ENCODE peak calls at places on chromosomes 2 and 18, in ten cellular contexts. K is breast epithelium, A is stomach, C is H1, I is esophagus muscularis mucosa, G is HCT116, X is prostate gland, Y is sigmoid colon, T is GM23338, Z is spleen. B is an unnamed sample. For H3K4me1, the result is how much of the 10 kb centered on the place peaks cover.

GRCh38 chr2:176101216-176101845 is 1.7 kb downstream of the HOXD12 start:
- DNase-seq in K (no peak), A (no peak), C (peak), I (no peak), G (no peak), X (no peak), Y (no peak), T (no peak), Z (no peak), B (no peak)

GRCh38 chr2:29192526-29192925 is 77.3 kb downstream of the CLIP4 start:
- DNase-seq in K (no peak), A (no peak), C (no peak), I (no peak), G (no peak), X (no peak), Y (no peak), T (no peak), Z (no peak), B (no peak)

GRCh38 chr2:160460333-160460731 is 33.3 kb downstream of the RBMS1 start:
- DNase-seq in K (no peak), A (no peak), C (no peak), I (no peak), G (no peak), X (no peak), Y (no peak), T (no peak), Z (no peak), B (no peak)

GRCh38 chr18:34153711-34154110 is 71.0 kb downstream of the NOL4 start:
- DNase-seq in K (no peak), A (no peak), C (no peak), I (no peak), G (no peak), X (no peak), Y (no peak), T (no peak), Z (no peak), B (peak)

GRCh38 chr2:241814571-241815476 is 5.8 kb downstream of the NEU4 start:
- DNase-seq in K (peak), A (no peak), C (no peak), I (no peak), G (no peak), X (no peak), Y (peak), T (no peak), Z (no peak), B (no peak)

GRCh38 chr2:200155652-200156051 is 150.8 kb upstream of the SPATS2L start:
- DNase-seq in K (no peak), A (no peak), C (no peak), I (no peak), G (no peak), X (no peak), Y (no peak), T (no peak), Z (no peak), B (no peak)

GRCh38 chr2:121498731-121499130 is 31.9 kb upstream of the RNU4ATAC start:
- DNase-seq in K (no peak), A (no peak), C (no peak), I (no peak), G (no peak), X (no peak), Y (no peak), T (no peak), Z (no peak), B (no peak)

GRCh38 chr2:57528499-57528898 is 518.1 kb upstream of the VRK2 start:
- DNase-seq in K (no peak), A (no peak), C (no peak), I (no peak), G (no peak), X (no peak), Y (no peak), T (no peak), Z (no peak), B (no peak)

GRCh38 chr2:55923091-55923977 is at the start of gene EFEMP1:
- DNase-seq in K (peak), A (peak), C (peak), I (no peak), G (no peak), X (peak), Y (peak), T (peak), Z (peak), B (peak)

GRCh38 chr2:46086578-46087070 is 210.6 kb upstream of the EPAS1 start:
- DNase-seq in K (no peak), A (no peak), C (no peak), I (no peak), G (no peak), X (no peak), Y (peak), T (no peak), Z (no peak), B (peak)

GRCh38 chr2:109406301-109406700 is 207.5 kb downstream of the SEPTIN10 start:
- DNase-seq in K (no peak), A (no peak), C (no peak), I (no peak), G (no peak), X (no peak), Y (no peak), T (no peak), Z (no peak), B (no peak)

GRCh38 chr18:40124107-40124506 is 1830.9 kb upstream of the PIK3C3 start:
- DNase-seq in K (no peak), A (no peak), C (no peak), I (no peak), G (no peak), X (no peak), Y (no peak), T (no peak), Z (no peak), B (no peak)

GRCh38 chr2:38109732-38110181 is 33.8 kb upstream of the CYP1B1 start:
- DNase-seq in K (no peak), A (no peak), C (no peak), I (no peak), G (no peak), X (no peak), Y (no peak), T (no peak), Z (no peak), B (no peak)

GRCh38 chr18:34867520-34867919 is 157.4 kb downstream of the DTNA start:
- DNase-seq in K (no peak), A (no peak), C (peak), I (no peak), G (peak), X (no peak), Y (no peak), T (peak), Z (no peak), B (peak)

GRCh38 chr2:168526641-168527040 is 70.6 kb downstream of the CERS6 start:
- DNase-seq in K (no peak), A (no peak), C (no peak), I (no peak), G (no peak), X (peak), Y (peak), T (no peak), Z (no peak), B (no peak)

GRCh38 chr2:241218131-241219029 is 29.9 kb downstream of the ANO7 start:
- DNase-seq in K (no peak), A (peak), C (peak), I (no peak), G (no peak), X (no peak), Y (no peak), T (peak), Z (peak), B (peak)

GRCh38 chr2:98564541-98565164 is 43.7 kb downstream of the COA5 start:
- DNase-seq in K (no peak), A (no peak), C (no peak), I (no peak), G (no peak), X (no peak), Y (no peak), T (no peak), Z (no peak), B (no peak)

GRCh38 chr18:45165871-45166270 is 449.4 kb upstream of the SLC14A2 start:
- DNase-seq in K (no peak), A (no peak), C (no peak), I (no peak), G (no peak), X (no peak), Y (no peak), T (no peak), Z (no peak), B (no peak)

GRCh38 chr2:18149660-18150246 is 271.3 kb downstream of the KCNS3 start:
- DNase-seq in K (no peak), A (no peak), C (no peak), I (no peak), G (peak), X (no peak), Y (no peak), T (peak), Z (no peak), B (peak)

GRCh38 chr2:227774011-227774624 is 28.4 kb downstream of the SCYGR8 start:
- DNase-seq in K (no peak), A (no peak), C (peak), I (no peak), G (peak), X (no peak), Y (no peak), T (peak), Z (no peak), B (peak)

GRCh38 chr2:39264733-39265132 is 21.0 kb upstream of the CDKL4 start:
- DNase-seq in K (no peak), A (no peak), C (no peak), I (no peak), G (no peak), X (no peak), Y (no peak), T (no peak), Z (no peak), B (no peak)

GRCh38 chr2:68363731-68364130 is 1.4 kb upstream of the PLEK start:
- DNase-seq in K (no peak), A (no peak), C (no peak), I (no peak), G (no peak), X (no peak), Y (no peak), T (no peak), Z (no peak), B (no peak)
- H3K4me1 ChIP-seq in K (under half), A (under half), C (under half), I (under half), G (under half), X (under half), Y (under half), T (under half), Z (under half), B (under half)

DNA sequence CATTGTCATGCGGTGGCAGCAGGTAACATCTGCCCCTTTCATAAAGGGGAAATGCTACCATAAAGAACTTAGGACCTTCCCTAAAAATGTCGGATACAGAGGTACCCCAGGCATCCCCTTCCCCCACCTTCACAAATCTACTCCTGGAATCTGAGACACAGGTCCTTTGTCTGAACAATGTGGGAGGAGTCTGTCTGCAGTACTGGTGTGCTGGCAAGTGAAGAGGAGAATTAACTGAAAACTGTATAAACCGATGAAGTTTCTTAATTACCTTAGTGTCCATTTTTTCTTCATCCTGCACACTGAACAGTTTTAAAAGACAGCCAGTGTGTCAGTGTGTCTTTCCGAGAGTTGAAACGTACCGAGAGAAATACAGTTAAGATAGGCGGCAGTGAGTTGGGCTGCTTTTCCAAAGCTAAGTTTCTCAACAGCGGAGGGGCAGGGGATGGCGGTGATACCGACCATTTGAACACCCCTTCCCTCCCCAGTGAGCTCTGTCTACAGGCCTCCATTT is 1.8 kb downstream of the MEX3C start:
- DNase-seq in K (no peak), A (no peak), C (peak), I (no peak), G (peak), X (peak), Y (no peak), T (peak), Z (no peak), B (peak)
- TF ChIP-seq POLR2AphosphoS5 in K (no peak), A (no peak), C (peak), I (peak), G (peak), X (peak), Y (peak), T (no peak), Z (no peak), B (no peak)

GRCh38 chr2:157441072-157441454 is 2.8 kb downstream of the CYTIP start:
- DNase-seq in K (no peak), A (no peak), C (no peak), I (no peak), G (no peak), X (no peak), Y (no peak), T (no peak), Z (no peak), B (peak)

GRCh38 chr2:157440404-157441071 is 3.4 kb downstream of the CYTIP start:
- DNase-seq in K (no peak), A (peak), C (no peak), I (no peak), G (no peak), X (no peak), Y (no peak), T (no peak), Z (peak), B (no peak)

GRCh38 chr2:157443090-157443489 is 799 bp downstream of the CYTIP start:
- DNase-seq in K (no peak), A (no peak), C (no peak), I (no peak), G (no peak), X (no peak), Y (no peak), T (no peak), Z (no peak), B (no peak)

GRCh38 chr2:157442636-157443035 is 1.3 kb downstream of the CYTIP start:
- DNase-seq in K (no peak), A (no peak), C (no peak), I (no peak), G (no peak), X (no peak), Y (no peak), T (no peak), Z (no peak), B (no peak)

DNA sequence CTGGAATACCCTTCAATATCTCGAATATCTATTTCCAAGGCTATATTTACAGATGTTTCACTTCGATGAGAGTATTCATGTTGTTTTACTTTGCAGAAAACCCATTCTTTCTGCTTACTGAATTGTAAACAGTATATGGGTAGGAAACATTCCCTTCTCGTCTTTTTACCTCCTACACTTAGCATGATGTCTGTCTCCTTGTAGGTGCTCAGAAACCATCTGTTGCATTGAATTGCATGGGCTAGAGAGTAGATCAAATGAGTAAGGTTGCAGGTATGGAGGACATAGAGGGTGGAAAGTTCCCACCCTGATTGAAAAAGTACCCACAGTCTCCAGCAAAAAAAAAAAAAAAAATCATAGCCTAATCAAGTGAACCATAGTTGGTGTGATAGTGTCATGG is 1.8 kb downstream of the CYTIP start:
- DNase-seq in K (no peak), A (no peak), C (no peak), I (no peak), G (no peak), X (no peak), Y (no peak), T (no peak), Z (no peak), B (no peak)
- H3K4me1 ChIP-seq in K (under half), A (under half), C (under half), I (under half), G (under half), X (under half), Y (under half), T (under half), Z (under half), B (under half)

GRCh38 chr2:72665448-72665847 is 160.4 kb downstream of the EXOC6B start:
- DNase-seq in K (no peak), A (no peak), C (no peak), I (no peak), G (no peak), X (no peak), Y (no peak), T (no peak), Z (no peak), B (no peak)
- TF ChIP-seq POLR2AphosphoS5 in K (no peak), A (no peak), C (no peak), I (no peak), G (no peak), X (no peak), Y (no peak), T (no peak), Z (no peak), B (no peak)

GRCh38 chr18:58230438-58231179 is 186.6 kb downstream of the NEDD4L start:
- DNase-seq in K (peak), A (peak), C (no peak), I (peak), G (peak), X (peak), Y (no peak), T (no peak), Z (no peak), B (no peak)

GRCh38 chr18:58227361-58227930 is 183.4 kb downstream of the NEDD4L start:
- DNase-seq in K (no peak), A (no peak), C (no peak), I (no peak), G (no peak), X (no peak), Y (no peak), T (no peak), Z (no peak), B (no peak)

GRCh38 chr18:58229162-58229561 is 185.1 kb downstream of the NEDD4L start:
- DNase-seq in K (no peak), A (no peak), C (no peak), I (peak), G (no peak), X (no peak), Y (no peak), T (no peak), Z (no peak), B (no peak)

GRCh38 chr18:58228176-58228575 is 184.2 kb downstream of the NEDD4L start:
- DNase-seq in K (no peak), A (peak), C (no peak), I (no peak), G (no peak), X (no peak), Y (no peak), T (no peak), Z (no peak), B (no peak)

DNA sequence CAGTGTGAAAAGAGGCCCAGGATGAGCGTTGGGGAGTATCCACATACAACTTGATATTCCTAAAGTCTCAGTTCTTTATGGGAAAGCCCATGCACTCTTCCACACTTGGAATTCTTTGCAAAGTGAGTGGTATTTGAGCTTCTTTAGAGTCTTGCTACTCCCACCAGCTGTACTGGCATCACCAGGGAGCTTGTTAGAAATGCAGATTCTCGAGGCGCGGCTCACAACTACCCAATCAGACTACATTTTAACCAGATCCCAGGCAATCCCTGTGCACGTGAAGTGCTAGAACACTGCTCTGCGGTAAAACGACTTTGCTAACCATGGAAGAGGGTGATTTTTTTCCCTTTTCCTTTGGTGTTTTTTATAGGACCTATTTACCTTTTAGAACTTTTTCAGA is 184.7 kb downstream of the NEDD4L start:
- DNase-seq in K (no peak), A (peak), C (no peak), I (peak), G (no peak), X (no peak), Y (no peak), T (peak), Z (no peak), B (no peak)
- H3K4me1 ChIP-seq in K (under half), A (half or more), C (under half), I (under half), G (under half), X (under half), Y (under half), T (half or more), Z (under half), B (under half)

DNA sequence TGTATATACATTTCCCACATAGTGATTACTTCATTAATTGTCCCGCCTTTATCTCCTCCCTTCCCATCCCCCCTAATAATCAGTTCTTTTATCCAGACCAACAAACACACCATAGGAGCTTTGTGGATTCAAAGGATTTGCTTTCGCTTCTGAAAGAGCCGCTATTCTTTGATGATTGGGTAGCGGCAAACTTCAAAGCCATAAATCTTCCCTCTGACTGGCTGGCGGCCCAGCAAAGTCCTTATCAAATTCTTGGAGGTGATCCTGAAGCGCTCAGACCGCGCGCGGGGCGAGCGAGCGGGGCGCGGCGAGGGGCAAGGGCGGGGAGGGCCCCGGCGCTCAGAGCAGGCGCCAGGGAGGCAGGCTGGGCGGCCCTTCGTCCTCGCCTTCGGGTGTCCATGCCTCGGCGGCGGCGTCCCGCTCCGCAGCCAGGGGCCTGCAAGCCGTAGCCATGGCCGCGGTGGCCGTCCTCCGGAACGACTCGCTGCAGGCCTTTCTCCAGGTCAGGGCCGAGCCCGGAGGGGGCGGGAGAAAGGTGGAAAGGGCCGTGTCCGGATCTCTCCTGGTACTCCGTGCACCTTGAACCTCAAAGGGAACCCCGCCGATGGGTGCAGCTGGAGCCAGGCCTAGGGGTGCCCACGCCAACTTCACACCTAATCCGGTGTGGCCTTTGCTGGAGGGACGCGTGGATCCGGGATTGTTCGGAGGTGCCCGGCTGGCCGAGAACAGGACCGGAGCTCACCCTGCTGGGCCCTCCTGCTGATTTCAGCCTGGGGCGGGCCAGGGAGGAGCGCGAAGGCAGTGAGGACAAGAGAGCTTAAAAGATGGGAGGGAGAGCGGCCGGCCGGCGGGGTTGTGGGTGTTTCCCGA is at the start of gene SP5:
- DNase-seq in K (peak), A (peak), C (peak), I (peak), G (peak), X (peak), Y (peak), T (peak), Z (no peak), B (peak)
- TF ChIP-seq POLR2AphosphoS5 in K (no peak), A (peak), C (no peak), I (no peak), G (no peak), X (peak), Y (no peak), T (no peak), Z (peak), B (no peak)

GRCh38 chr2:201264472-201265173 is 4.3 kb downstream of the CASP8 start:
- DNase-seq in K (no peak), A (no peak), C (no peak), I (peak), G (no peak), X (no peak), Y (no peak), T (no peak), Z (no peak), B (no peak)
- H3K4me1 ChIP-seq in K (under half), A (under half), C (under half), I (under half), G (under half), X (under half), Y (under half), T (under half), Z (under half), B (under half)